ENCODE peak calls at places on chromosomes 13 and 19, in six cellular contexts. L is lower leg skin, V is non-pigmented ciliary epithelial cell, S is H1, G is A549, M is endodermal cell. I is an unnamed sample.

GRCh38 chr13:102870677-102871415 is 25.0 kb downstream of the ERCC5 start:
- DNase-seq in G (peak), S (peak), L (no peak), M (peak), V (peak), I (no peak)

GRCh38 chr19:7734220-7735203 is 2.6 kb upstream of the CLEC4G start:
- DNase-seq in V (no peak), S (no peak), L (no peak), G (no peak), M (no peak), I (no peak)

GRCh38 chr19:10562609-10563008 is 3.2 kb downstream of the KRI1 start:
- DNase-seq in G (no peak), M (no peak), S (no peak), L (no peak), V (no peak), I (no peak)

GRCh38 chr19:7924241-7924640 is 1.7 kb downstream of the CTXN1 start:
- DNase-seq in L (no peak), S (no peak), V (no peak), M (no peak), G (no peak), I (no peak)

GRCh38 chr13:23679214-23679613 is 109.0 kb downstream of the TNFRSF19 start:
- DNase-seq in M (no peak), V (peak), L (no peak), G (peak), S (no peak), I (no peak)

GRCh38 chr19:6811906-6812305 is 39.4 kb downstream of the VAV1 start:
- DNase-seq in S (no peak), L (no peak), G (peak), V (peak), M (peak), I (no peak)

GRCh38 chr19:36108684-36109083 is 2.3 kb upstream of the OVOL3 start:
- DNase-seq in L (no peak), G (no peak), S (no peak), V (no peak), M (no peak), I (no peak)

GRCh38 chr13:95833126-95833525 is 156.2 kb downstream of the DNAJC3 start:
- DNase-seq in G (no peak), L (no peak), S (no peak), V (no peak), M (no peak), I (no peak)

GRCh38 chr19:15622991-15623390 is 8.0 kb downstream of the CYP4F8 start:
- DNase-seq in G (no peak), L (peak), M (no peak), S (no peak), V (no peak), I (no peak)

GRCh38 chr19:46704379-46705076 is 12.4 kb downstream of the PRKD2 start:
- DNase-seq in G (peak), V (no peak), L (peak), S (peak), M (peak), I (peak)

GRCh38 chr13:49023441-49023840 is 47.7 kb downstream of the FNDC3A start:
- DNase-seq in M (no peak), G (peak), V (peak), S (no peak), L (no peak), I (no peak)

GRCh38 chr19:38736036-38736412 is 8.2 kb downstream of the CAPN12 start:
- DNase-seq in G (peak), L (no peak), V (no peak), S (peak), M (peak), I (no peak)

GRCh38 chr13:99501952-99502310 is 659 bp downstream of the TM9SF2 start:
- DNase-seq in L (peak), M (no peak), G (peak), V (no peak), S (no peak), I (no peak)

GRCh38 chr19:18939922-18940775 is 868 bp downstream of the HOMER3 start:
- DNase-seq in G (no peak), V (no peak), S (peak), M (peak), L (peak), I (no peak)

GRCh38 chr13:95355491-95355890 is 54.2 kb upstream of the ABCC4 start:
- DNase-seq in G (no peak), V (no peak), S (no peak), L (no peak), M (no peak), I (no peak)

GRCh38 chr19:6890938-6891337 is 3.6 kb downstream of the ADGRE1 start:
- DNase-seq in L (peak), S (no peak), G (no peak), V (no peak), M (no peak), I (no peak)

GRCh38 chr13:50729177-50729576 is 114.3 kb downstream of the DLEU7 start:
- DNase-seq in G (no peak), L (no peak), M (no peak), V (no peak), S (no peak), I (no peak)

GRCh38 chr13:23570931-23571330 is 719 bp downstream of the TNFRSF19 start:
- DNase-seq in L (no peak), G (no peak), M (no peak), V (no peak), S (no peak), I (no peak)

GRCh38 chr19:33248104-33248503 is 22.5 kb upstream of the SLC7A10 start:
- DNase-seq in S (no peak), G (no peak), L (no peak), M (no peak), V (no peak), I (no peak)

GRCh38 chr19:35006342-35006998 is 6.3 kb downstream of the GRAMD1A start:
- DNase-seq in G (peak), L (no peak), M (no peak), S (no peak), V (peak), I (no peak)

GRCh38 chr19:18972301-18972831 is 31.3 kb upstream of the HOMER3 start:
- DNase-seq in G (no peak), L (no peak), V (no peak), S (no peak), M (no peak), I (no peak)

GRCh38 chr19:30564551-30565011 is 192.4 kb downstream of the ZNF536 start:
- DNase-seq in V (no peak), L (no peak), G (no peak), S (no peak), M (no peak), I (no peak)

GRCh38 chr13:32988588-32989256 is 27.5 kb upstream of the KL start:
- DNase-seq in G (no peak), M (no peak), V (no peak), L (no peak), S (no peak), I (no peak)

GRCh38 chr19:37594982-37595382 is 306 bp downstream of the ZNF540 start:
- DNase-seq in G (no peak), S (no peak), V (peak), M (no peak), L (peak), I (peak)

GRCh38 chr13:38670627-38671026 is 16.2 kb upstream of the FREM2 start:
- DNase-seq in V (no peak), S (no peak), G (no peak), L (no peak), M (no peak), I (no peak)

GRCh38 chr19:18091217-18091608 is 4.5 kb upstream of the IL12RB1 start:
- DNase-seq in V (no peak), G (no peak), L (peak), S (no peak), M (no peak), I (no peak)